ENCODE peak calls at places on chromosome 3, in nine cellular contexts. O is body of pancreas, P is aorta, C is ureter, U is brain microvascular endothelial cell, J is ecto neural progenitor cell, Q is COR-L47, W is NCI-H1092, X is globus pallidus. L is an unnamed sample.

GRCh38 chr3:12495749-12496452 is 11.6 kb downstream of the TSEN2 start:
- DNase-seq in O (no peak), P (no peak), C (no peak), U (no peak), J (no peak), Q (no peak), W (no peak), X (no peak), L (no peak)

GRCh38 chr3:49454898-49455681 is 15.0 kb upstream of the DAG1 start:
- DNase-seq in O (no peak), P (no peak), C (no peak), U (no peak), J (no peak), Q (no peak), W (no peak), X (no peak), L (no peak)

GRCh38 chr3:2968475-2968874 is 141.7 kb downstream of the IL5RA start:
- DNase-seq in O (no peak), P (no peak), C (no peak), U (no peak), J (no peak), Q (no peak), W (no peak), X (no peak), L (no peak)

GRCh38 chr3:16890605-16891333 is 6.0 kb downstream of the PLCL2 start:
- DNase-seq in O (no peak), P (no peak), C (no peak), U (peak), J (no peak), Q (no peak), W (no peak), X (no peak), L (no peak)

GRCh38 chr3:67620869-67621268 is 33.5 kb downstream of the SUCLG2 start:
- DNase-seq in O (no peak), P (no peak), C (no peak), U (no peak), J (no peak), Q (no peak), W (no peak), X (no peak), L (no peak)

GRCh38 chr3:97882975-97883598 is 61.3 kb downstream of the CRYBG3 start:
- DNase-seq in O (peak), P (no peak), C (peak), U (peak), J (no peak), Q (peak), W (no peak), X (no peak), L (peak)

GRCh38 chr3:152258448-152259302 is 10.1 kb upstream of the MBNL1 start:
- DNase-seq in O (peak), P (peak), C (no peak), U (peak), J (no peak), Q (no peak), W (no peak), X (no peak), L (peak)

GRCh38 chr3:52896613-52897012 is 735 bp downstream of the STIMATE start:
- DNase-seq in O (no peak), P (no peak), C (no peak), U (no peak), J (no peak), Q (no peak), W (no peak), X (no peak), L (peak)

GRCh38 chr3:50156991-50157493 is 1.9 kb downstream of the SEMA3F start:
- DNase-seq in O (no peak), P (no peak), C (peak), U (no peak), J (no peak), Q (no peak), W (no peak), X (no peak), L (peak)